ENCODE peak calls at places on chromosomes 4 and X, in ten cellular contexts. One of them, this sample, is unnamed.

GRCh38 chr4:108512615-108513505 is 107.5 kb upstream of the RPL34 start:
- DNase-seq in Right ventricle myocardium superior: peak; percentile 34
- DNase-seq in upper lobe of right lung: no peak
- DNase-seq in Daoy: peak; percentile 37
- DNase-seq in NCI-H345: peak; percentile 42
- DNase-seq in activated T-helper 1 cell treated with Interleukin-2 at 50 U/mL for 16 hours: peak; percentile 24
- DNase-seq in stimulated activated CD8-positive, alpha-beta memory T cell treated with anti-CD3 and anti-CD28 coated beads, Interleukin-7, amount 100 ng/mL, for 1 hour: no peak
- DNase-seq in neuronal stem cell: peak; percentile 44
- DNase-seq in EH: peak; percentile 33
- DNase-seq in central memory CD4-positive, alpha-beta T cell: peak; percentile 15
- DNase-seq in this sample: peak; percentile 62

GRCh38 chr4:186904104-186904503 is 180.4 kb upstream of the FAT1 start:
- DNase-seq in stimulated activated CD8-positive, alpha-beta memory T cell treated with anti-CD3 and anti-CD28 coated beads, Interleukin-7, amount 100 ng/mL, for 1 hour: no peak
- DNase-seq in Right ventricle myocardium superior: no peak
- DNase-seq in upper lobe of right lung: no peak
- DNase-seq in activated T-helper 1 cell treated with Interleukin-2 at 50 U/mL for 16 hours: no peak
- DNase-seq in NCI-H345: no peak
- DNase-seq in Daoy: peak; percentile 39
- DNase-seq in neuronal stem cell: no peak
- DNase-seq in EH: peak; percentile 94
- DNase-seq in central memory CD4-positive, alpha-beta T cell: no peak
- DNase-seq in this sample: peak; percentile 55

GRCh38 chr4:16027114-16027513 is 56.7 kb downstream of the PROM1 start:
- DNase-seq in neuronal stem cell: no peak
- DNase-seq in central memory CD4-positive, alpha-beta T cell: no peak
- DNase-seq in Daoy: no peak
- DNase-seq in Right ventricle myocardium superior: no peak
- DNase-seq in activated T-helper 1 cell treated with Interleukin-2 at 50 U/mL for 16 hours: no peak
- DNase-seq in upper lobe of right lung: no peak
- DNase-seq in stimulated activated CD8-positive, alpha-beta memory T cell treated with anti-CD3 and anti-CD28 coated beads, Interleukin-7, amount 100 ng/mL, for 1 hour: no peak
- DNase-seq in EH: no peak
- DNase-seq in NCI-H345: no peak
- DNase-seq in this sample: no peak

GRCh38 chr4:105050896-105051295 is 95.8 kb upstream of the TET2 start:
- DNase-seq in activated T-helper 1 cell treated with Interleukin-2 at 50 U/mL for 16 hours: no peak
- DNase-seq in EH: peak; percentile 46
- DNase-seq in central memory CD4-positive, alpha-beta T cell: no peak
- DNase-seq in NCI-H345: no peak
- DNase-seq in upper lobe of right lung: no peak
- DNase-seq in Right ventricle myocardium superior: no peak
- DNase-seq in neuronal stem cell: no peak
- DNase-seq in stimulated activated CD8-positive, alpha-beta memory T cell treated with anti-CD3 and anti-CD28 coated beads, Interleukin-7, amount 100 ng/mL, for 1 hour: no peak
- DNase-seq in Daoy: no peak
- DNase-seq in this sample: peak; percentile 71

GRCh38 chr4:29541757-29542156 is 1178.4 kb upstream of the PCDH7 start:
- DNase-seq in upper lobe of right lung: no peak
- DNase-seq in central memory CD4-positive, alpha-beta T cell: no peak
- DNase-seq in NCI-H345: no peak
- DNase-seq in stimulated activated CD8-positive, alpha-beta memory T cell treated with anti-CD3 and anti-CD28 coated beads, Interleukin-7, amount 100 ng/mL, for 1 hour: no peak
- DNase-seq in Daoy: no peak
- DNase-seq in activated T-helper 1 cell treated with Interleukin-2 at 50 U/mL for 16 hours: no peak
- DNase-seq in Right ventricle myocardium superior: no peak
- DNase-seq in EH: no peak
- DNase-seq in neuronal stem cell: no peak
- DNase-seq in this sample: no peak

GRCh38 chr4:26557164-26557563 is 26.7 kb upstream of the TBC1D19 start:
- DNase-seq in stimulated activated CD8-positive, alpha-beta memory T cell treated with anti-CD3 and anti-CD28 coated beads, Interleukin-7, amount 100 ng/mL, for 1 hour: no peak
- DNase-seq in Right ventricle myocardium superior: no peak
- DNase-seq in activated T-helper 1 cell treated with Interleukin-2 at 50 U/mL for 16 hours: no peak
- DNase-seq in Daoy: peak; percentile 36
- DNase-seq in upper lobe of right lung: no peak
- DNase-seq in central memory CD4-positive, alpha-beta T cell: no peak
- DNase-seq in neuronal stem cell: no peak
- DNase-seq in NCI-H345: no peak
- DNase-seq in EH: peak; percentile 91
- DNase-seq in this sample: peak; percentile 32

GRCh38 chr4:181662383-181662782 is 580.8 kb upstream of the TENM3 start:
- DNase-seq in Daoy: peak; percentile 13
- DNase-seq in Right ventricle myocardium superior: peak; percentile 33
- DNase-seq in central memory CD4-positive, alpha-beta T cell: no peak
- DNase-seq in activated T-helper 1 cell treated with Interleukin-2 at 50 U/mL for 16 hours: no peak
- DNase-seq in EH: peak; percentile 82
- DNase-seq in stimulated activated CD8-positive, alpha-beta memory T cell treated with anti-CD3 and anti-CD28 coated beads, Interleukin-7, amount 100 ng/mL, for 1 hour: no peak
- DNase-seq in upper lobe of right lung: no peak
- DNase-seq in neuronal stem cell: peak; percentile 4
- DNase-seq in NCI-H345: no peak
- DNase-seq in this sample: peak; percentile 30

GRCh38 chrX:147912093-147912801 is 528 bp downstream of the FMR1 start:
- DNase-seq in Right ventricle myocardium superior: peak; percentile 38
- DNase-seq in NCI-H345: peak; percentile 34
- DNase-seq in activated T-helper 1 cell treated with Interleukin-2 at 50 U/mL for 16 hours: no peak
- DNase-seq in neuronal stem cell: peak; percentile 12
- DNase-seq in EH: peak; percentile 61
- DNase-seq in stimulated activated CD8-positive, alpha-beta memory T cell treated with anti-CD3 and anti-CD28 coated beads, Interleukin-7, amount 100 ng/mL, for 1 hour: peak; percentile 3
- DNase-seq in upper lobe of right lung: peak; percentile 68
- DNase-seq in central memory CD4-positive, alpha-beta T cell: peak; percentile 13
- DNase-seq in Daoy: peak; percentile 45
- DNase-seq in this sample: peak; percentile 39

GRCh38 chrX:119062750-119063374 is 9.9 kb upstream of the CT47C1 start:
- DNase-seq in upper lobe of right lung: no peak
- DNase-seq in Daoy: peak; percentile 23
- DNase-seq in stimulated activated CD8-positive, alpha-beta memory T cell treated with anti-CD3 and anti-CD28 coated beads, Interleukin-7, amount 100 ng/mL, for 1 hour: no peak
- DNase-seq in NCI-H345: peak; percentile 2
- DNase-seq in activated T-helper 1 cell treated with Interleukin-2 at 50 U/mL for 16 hours: no peak
- DNase-seq in neuronal stem cell: peak; percentile 5
- DNase-seq in Right ventricle myocardium superior: no peak
- DNase-seq in EH: no peak
- DNase-seq in central memory CD4-positive, alpha-beta T cell: no peak
- DNase-seq in this sample: peak; percentile 8

GRCh38 chrX:128156204-128156603 is 104.0 kb upstream of the ACTRT1 start:
- DNase-seq in Daoy: no peak
- DNase-seq in neuronal stem cell: no peak
- DNase-seq in EH: no peak
- DNase-seq in NCI-H345: no peak
- DNase-seq in stimulated activated CD8-positive, alpha-beta memory T cell treated with anti-CD3 and anti-CD28 coated beads, Interleukin-7, amount 100 ng/mL, for 1 hour: no peak
- DNase-seq in Right ventricle myocardium superior: no peak
- DNase-seq in central memory CD4-positive, alpha-beta T cell: no peak
- DNase-seq in activated T-helper 1 cell treated with Interleukin-2 at 50 U/mL for 16 hours: no peak
- DNase-seq in upper lobe of right lung: no peak
- DNase-seq in this sample: no peak

This sample was measured in HT1080.